ENCODE peak calls at places on chromosome 19, in four cellular contexts. U is Panc1, D is thyroid gland, P is fibroblast of pulmonary artery. V is an unnamed sample.

GRCh38 chr19:48443731-48444128 is 2.1 kb upstream of the GRWD1 start:
- DNase-seq in D (no peak), P (no peak), U (no peak), V (no peak)

GRCh38 chr19:42206871-42207755 is 10.4 kb downstream of the DEDD2 start:
- DNase-seq in P (no peak), D (no peak), U (no peak), V (no peak)

GRCh38 chr19:40231544-40232424 is 5.3 kb upstream of the CCNP start:
- DNase-seq in P (no peak), U (no peak), D (peak; percentile 51), V (no peak)

GRCh38 chr19:49692102-49692599 is 1.2 kb downstream of the CPT1C start:
- DNase-seq in D (no peak), P (no peak), U (no peak), V (no peak)

GRCh38 chr19:39544920-39545319 is 5.0 kb upstream of the EID2 start:
- DNase-seq in P (no peak), U (no peak), D (no peak), V (no peak)

GRCh38 chr19:46618670-46619231 is 6.1 kb downstream of the PTGIR start:
- DNase-seq in D (no peak), U (no peak), P (peak; percentile 86), V (peak; percentile 70)

GRCh38 chr19:39419003-39419402 is 6.5 kb downstream of the PLEKHG2 start:
- DNase-seq in U (peak; percentile 64), D (no peak), P (no peak), V (no peak)

GRCh38 chr19:55362174-55362989 is 678 bp downstream of the GARIN5B start:
- DNase-seq in D (no peak), U (no peak), P (no peak), V (no peak)

GRCh38 chr19:57435062-57435978 is at the start of gene ZNF749:
- DNase-seq in P (peak; percentile 99), U (peak; percentile 93), D (peak; percentile 99), V (peak; percentile 98)

GRCh38 chr19:16041571-16042386 is 34.5 kb upstream of the TPM4 start:
- DNase-seq in U (peak; percentile 46), D (peak; percentile 69), P (peak; percentile 69), V (peak; percentile 73)

GRCh38 chr19:16890461-16891184 is 1.8 kb downstream of the F2RL3 start:
- DNase-seq in U (no peak), P (no peak), D (no peak), V (no peak)